ENCODE peak calls at places on chromosomes 5 and 9, in seven cellular contexts. One of them, this sample, is unnamed.

GRCh38 chr5:24142346-24142745 is 502.4 kb downstream of the CDH10 start:
- DNase-seq in NCI-H1092 treated with DMSO at 0.1 percent for 48 hours: no peak
- DNase-seq in GM03348: no peak
- DNase-seq in CD4-positive, CD25-positive, alpha-beta regulatory T cell: no peak
- DNase-seq in stimulated activated CD4-positive, alpha-beta T cell treated with anti-CD3 and anti-CD28 coated beads, Interleukin-15, amount 100 ng/mL, for 1 hour: no peak
- DNase-seq in CD4-positive, alpha-beta T cell: no peak
- DNase-seq in NCI-H1694: no peak
- DNase-seq in this sample: no peak

GRCh38 chr5:93894471-93895354 is 153.3 kb upstream of the POU5F2 start:
- DNase-seq in NCI-H1092 treated with DMSO at 0.1 percent for 48 hours: peak
- DNase-seq in GM03348: no peak
- DNase-seq in CD4-positive, CD25-positive, alpha-beta regulatory T cell: no peak
- DNase-seq in stimulated activated CD4-positive, alpha-beta T cell treated with anti-CD3 and anti-CD28 coated beads, Interleukin-15, amount 100 ng/mL, for 1 hour: no peak
- DNase-seq in CD4-positive, alpha-beta T cell: no peak
- DNase-seq in NCI-H1694: no peak
- DNase-seq in this sample: peak

GRCh38 chr5:178808886-178809285 is 50.9 kb upstream of the ZNF354B start:
- DNase-seq in NCI-H1092 treated with DMSO at 0.1 percent for 48 hours: no peak
- DNase-seq in GM03348: no peak
- DNase-seq in CD4-positive, CD25-positive, alpha-beta regulatory T cell: no peak
- DNase-seq in stimulated activated CD4-positive, alpha-beta T cell treated with anti-CD3 and anti-CD28 coated beads, Interleukin-15, amount 100 ng/mL, for 1 hour: no peak
- DNase-seq in CD4-positive, alpha-beta T cell: no peak
- DNase-seq in NCI-H1694: no peak
- DNase-seq in this sample: no peak

GRCh38 chr5:67648201-67648671 is 451.6 kb upstream of the CD180 start:
- DNase-seq in NCI-H1092 treated with DMSO at 0.1 percent for 48 hours: peak
- DNase-seq in GM03348: peak
- DNase-seq in CD4-positive, CD25-positive, alpha-beta regulatory T cell: no peak
- DNase-seq in stimulated activated CD4-positive, alpha-beta T cell treated with anti-CD3 and anti-CD28 coated beads, Interleukin-15, amount 100 ng/mL, for 1 hour: no peak
- DNase-seq in CD4-positive, alpha-beta T cell: no peak
- DNase-seq in NCI-H1694: no peak
- DNase-seq in this sample: peak

GRCh38 chr9:32703635-32704034 is 68.2 kb upstream of the TAF1L start:
- DNase-seq in NCI-H1092 treated with DMSO at 0.1 percent for 48 hours: no peak
- DNase-seq in GM03348: no peak
- DNase-seq in CD4-positive, CD25-positive, alpha-beta regulatory T cell: no peak
- DNase-seq in stimulated activated CD4-positive, alpha-beta T cell treated with anti-CD3 and anti-CD28 coated beads, Interleukin-15, amount 100 ng/mL, for 1 hour: no peak
- DNase-seq in CD4-positive, alpha-beta T cell: no peak
- DNase-seq in NCI-H1694: no peak
- DNase-seq in this sample: no peak

GRCh38 chr5:3349704-3350565 is 245.7 kb upstream of the IRX1 start:
- DNase-seq in NCI-H1092 treated with DMSO at 0.1 percent for 48 hours: no peak
- DNase-seq in GM03348: no peak
- DNase-seq in CD4-positive, CD25-positive, alpha-beta regulatory T cell: no peak
- DNase-seq in stimulated activated CD4-positive, alpha-beta T cell treated with anti-CD3 and anti-CD28 coated beads, Interleukin-15, amount 100 ng/mL, for 1 hour: no peak
- DNase-seq in CD4-positive, alpha-beta T cell: no peak
- DNase-seq in NCI-H1694: no peak
- DNase-seq in this sample: no peak

GRCh38 chr5:177403194-177403825 is 2.8 kb upstream of the PFN3 start:
- DNase-seq in NCI-H1092 treated with DMSO at 0.1 percent for 48 hours: peak
- DNase-seq in GM03348: no peak
- DNase-seq in CD4-positive, CD25-positive, alpha-beta regulatory T cell: peak
- DNase-seq in stimulated activated CD4-positive, alpha-beta T cell treated with anti-CD3 and anti-CD28 coated beads, Interleukin-15, amount 100 ng/mL, for 1 hour: no peak
- DNase-seq in CD4-positive, alpha-beta T cell: no peak
- DNase-seq in NCI-H1694: no peak
- DNase-seq in this sample: no peak

GRCh38 chr5:114249838-114250237 is 112.0 kb upstream of the KCNN2 start:
- DNase-seq in NCI-H1092 treated with DMSO at 0.1 percent for 48 hours: no peak
- DNase-seq in GM03348: no peak
- DNase-seq in CD4-positive, CD25-positive, alpha-beta regulatory T cell: no peak
- DNase-seq in stimulated activated CD4-positive, alpha-beta T cell treated with anti-CD3 and anti-CD28 coated beads, Interleukin-15, amount 100 ng/mL, for 1 hour: no peak
- DNase-seq in CD4-positive, alpha-beta T cell: no peak
- DNase-seq in NCI-H1694: no peak
- DNase-seq in this sample: no peak

GRCh38 chr5:143707797-143708196 is 104.2 kb upstream of the HMHB1 start:
- DNase-seq in NCI-H1092 treated with DMSO at 0.1 percent for 48 hours: no peak
- DNase-seq in GM03348: peak
- DNase-seq in CD4-positive, CD25-positive, alpha-beta regulatory T cell: no peak
- DNase-seq in stimulated activated CD4-positive, alpha-beta T cell treated with anti-CD3 and anti-CD28 coated beads, Interleukin-15, amount 100 ng/mL, for 1 hour: no peak
- DNase-seq in CD4-positive, alpha-beta T cell: no peak
- DNase-seq in NCI-H1694: no peak
- DNase-seq in this sample: no peak

GRCh38 chr9:109441296-109441695 is 56.8 kb downstream of the PTPN3 start:
- DNase-seq in NCI-H1092 treated with DMSO at 0.1 percent for 48 hours: no peak
- DNase-seq in GM03348: no peak
- DNase-seq in CD4-positive, CD25-positive, alpha-beta regulatory T cell: no peak
- DNase-seq in stimulated activated CD4-positive, alpha-beta T cell treated with anti-CD3 and anti-CD28 coated beads, Interleukin-15, amount 100 ng/mL, for 1 hour: no peak
- DNase-seq in CD4-positive, alpha-beta T cell: no peak
- DNase-seq in NCI-H1694: no peak
- DNase-seq in this sample: no peak

GRCh38 chr5:113330533-113331200 is 104.1 kb downstream of the TSSK1B start:
- DNase-seq in NCI-H1092 treated with DMSO at 0.1 percent for 48 hours: peak
- DNase-seq in GM03348: peak
- DNase-seq in CD4-positive, CD25-positive, alpha-beta regulatory T cell: peak
- DNase-seq in stimulated activated CD4-positive, alpha-beta T cell treated with anti-CD3 and anti-CD28 coated beads, Interleukin-15, amount 100 ng/mL, for 1 hour: no peak
- DNase-seq in CD4-positive, alpha-beta T cell: no peak
- DNase-seq in NCI-H1694: peak
- DNase-seq in this sample: no peak

GRCh38 chr5:75335952-75336624 is 932 bp upstream of the HMGCR start:
- DNase-seq in NCI-H1092 treated with DMSO at 0.1 percent for 48 hours: peak
- DNase-seq in GM03348: peak
- DNase-seq in CD4-positive, CD25-positive, alpha-beta regulatory T cell: peak
- DNase-seq in stimulated activated CD4-positive, alpha-beta T cell treated with anti-CD3 and anti-CD28 coated beads, Interleukin-15, amount 100 ng/mL, for 1 hour: no peak
- DNase-seq in CD4-positive, alpha-beta T cell: no peak
- DNase-seq in NCI-H1694: peak
- DNase-seq in this sample: peak